ENCODE peak calls at places on chromosomes 1 and 21, in seven cellular contexts. W is PC-3, Z is left ventricle myocardium inferior, F is right atrium auricular region, E is neural progenitor cell, N is BE2C, Y is HCT116. U is an unnamed sample. For H3K4me1 and H3K36me3, the result is how much of the 10 kb centered on the place peaks cover.

GRCh38 chr1:221478050-221478949 is 263.6 kb downstream of the DUSP10 start:
- DNase-seq in Z (peak), F (peak), W (peak), E (peak), N (peak), Y (peak), U (peak)

GRCh38 chr21:44857127-44857892 is 16.2 kb downstream of the PTTG1IP start:
- DNase-seq in F (no peak), E (no peak), Y (no peak), N (no peak), Z (no peak), W (no peak), U (no peak)

GRCh38 chr21:46078322-46078981 is 19.5 kb upstream of the COL6A2 start:
- DNase-seq in N (no peak), Y (no peak), Z (no peak), E (no peak), F (peak), W (no peak), U (no peak)

GRCh38 chr1:167631987-167632680 is 2.1 kb downstream of the RCSD1 start:
- DNase-seq in Z (no peak), W (no peak), Y (no peak), N (no peak), F (no peak), E (no peak), U (no peak)

GRCh38 chr1:231786126-231786525 is 159.5 kb downstream of the DISC1 start:
- DNase-seq in N (no peak), Y (no peak), F (no peak), Z (no peak), E (no peak), W (no peak), U (no peak)

GRCh38 chr21:14862794-14863720 is 201.7 kb downstream of the NRIP1 start:
- DNase-seq in W (peak), N (peak), Y (no peak), Z (no peak), F (no peak), E (peak), U (peak)

GRCh38 chr1:11654571-11655262 is at the start of gene FBXO44:
- DNase-seq in Z (peak), N (no peak), Y (no peak), E (peak), W (peak), F (no peak), U (peak)

GRCh38 chr1:117686907-117687306 is 81.1 kb downstream of the TENT5C start:
- DNase-seq in W (no peak), E (no peak), N (no peak), Z (no peak), Y (no peak), F (peak), U (no peak)

GRCh38 chr21:44414291-44415072 is 40.8 kb upstream of the LRRC3 start:
- DNase-seq in Y (no peak), W (no peak), F (no peak), Z (no peak), E (no peak), N (peak), U (no peak)

GRCh38 chr1:241846375-241846774 is 1.6 kb upstream of the EXO1 start:
- DNase-seq in E (no peak), Z (no peak), F (no peak), W (no peak), Y (no peak), N (no peak), U (no peak)

GRCh38 chr1:204495078-204495753 is 611 bp upstream of the PIK3C2B start:
- DNase-seq in Y (no peak), E (no peak), Z (no peak), F (no peak), W (peak), N (no peak), U (no peak)
- H3K4me3 ChIP-seq in Y (peak), E (peak), Z (peak), F (peak), W (peak), N (peak), U (peak)

DNA sequence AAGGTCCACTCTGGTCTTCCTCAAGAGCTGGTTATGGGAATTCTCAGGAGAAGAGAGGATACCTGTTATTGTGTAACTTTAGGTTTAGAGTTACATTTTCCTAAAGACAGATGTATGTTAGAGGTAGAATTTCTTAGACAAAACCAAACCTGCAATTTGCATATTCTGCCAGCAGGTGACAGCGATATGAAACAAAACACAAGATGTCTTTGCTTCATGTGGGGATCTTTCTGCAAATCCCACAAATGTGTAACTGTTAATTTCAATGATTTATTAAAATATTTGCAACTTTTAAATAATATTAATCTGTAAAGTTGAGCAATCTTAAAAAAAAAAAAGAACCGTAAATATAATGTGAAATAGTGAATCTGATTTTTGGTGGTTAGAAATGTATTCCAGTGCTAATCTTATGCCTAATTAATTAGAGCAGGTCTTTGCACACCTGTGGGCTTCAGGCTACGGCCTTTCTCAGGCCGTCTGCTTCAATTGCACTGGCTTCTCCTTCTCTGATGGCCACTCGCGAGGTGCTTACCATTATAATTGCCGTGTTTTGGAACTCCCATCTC is 33.4 kb downstream of the FAM78B start:
- DNase-seq in Z (no peak), Y (peak), E (peak), W (peak), N (no peak), F (no peak), U (no peak)
- H3K4me1 ChIP-seq in Z (under half), Y (under half), E (under half), W (under half), N (under half), F (under half), U (under half)

GRCh38 chr1:235158680-235159079 is 2.4 kb downstream of the RBM34 start:
- DNase-seq in W (no peak), Y (no peak), E (no peak), F (no peak), Z (no peak), N (no peak), U (no peak)

GRCh38 chr1:235160395-235160964 is 570 bp downstream of the RBM34 start:
- DNase-seq in W (peak), E (no peak), Y (peak), F (no peak), Z (no peak), N (no peak), U (no peak)

GRCh38 chr1:235156745-235157144 is 4.3 kb downstream of the RBM34 start:
- DNase-seq in E (no peak), N (no peak), F (no peak), Z (no peak), W (no peak), Y (no peak), U (no peak)

GRCh38 chr1:235156265-235156664 is 4.8 kb downstream of the RBM34 start:
- DNase-seq in E (no peak), Y (no peak), Z (no peak), W (no peak), F (no peak), N (no peak), U (no peak)

DNA sequence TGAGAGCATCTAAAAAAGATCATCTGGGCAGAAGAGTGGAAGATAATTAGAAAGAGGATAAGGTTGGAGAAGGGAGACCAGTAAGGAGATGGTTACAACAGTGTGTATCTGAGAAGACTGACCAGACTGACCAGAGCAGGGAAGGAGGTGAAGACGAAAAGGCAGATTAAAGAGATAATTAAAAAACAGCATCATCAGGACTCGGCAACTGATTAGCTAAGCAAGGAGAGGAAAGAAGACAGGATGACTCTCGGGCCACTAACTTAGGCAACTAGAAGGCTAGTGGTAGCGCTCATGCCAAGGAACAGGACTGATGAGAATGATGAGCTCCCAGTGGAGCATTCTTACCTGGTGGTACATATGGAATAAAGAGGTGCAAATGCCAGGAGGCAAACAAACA is 3.9 kb downstream of the RBM34 start:
- DNase-seq in N (no peak), Y (no peak), Z (no peak), F (no peak), E (no peak), W (no peak), U (no peak)
- H3K36me3 ChIP-seq in N (under half), Y (under half), Z (half or more), F (under half), E (under half), W (under half), U (half or more)

DNA sequence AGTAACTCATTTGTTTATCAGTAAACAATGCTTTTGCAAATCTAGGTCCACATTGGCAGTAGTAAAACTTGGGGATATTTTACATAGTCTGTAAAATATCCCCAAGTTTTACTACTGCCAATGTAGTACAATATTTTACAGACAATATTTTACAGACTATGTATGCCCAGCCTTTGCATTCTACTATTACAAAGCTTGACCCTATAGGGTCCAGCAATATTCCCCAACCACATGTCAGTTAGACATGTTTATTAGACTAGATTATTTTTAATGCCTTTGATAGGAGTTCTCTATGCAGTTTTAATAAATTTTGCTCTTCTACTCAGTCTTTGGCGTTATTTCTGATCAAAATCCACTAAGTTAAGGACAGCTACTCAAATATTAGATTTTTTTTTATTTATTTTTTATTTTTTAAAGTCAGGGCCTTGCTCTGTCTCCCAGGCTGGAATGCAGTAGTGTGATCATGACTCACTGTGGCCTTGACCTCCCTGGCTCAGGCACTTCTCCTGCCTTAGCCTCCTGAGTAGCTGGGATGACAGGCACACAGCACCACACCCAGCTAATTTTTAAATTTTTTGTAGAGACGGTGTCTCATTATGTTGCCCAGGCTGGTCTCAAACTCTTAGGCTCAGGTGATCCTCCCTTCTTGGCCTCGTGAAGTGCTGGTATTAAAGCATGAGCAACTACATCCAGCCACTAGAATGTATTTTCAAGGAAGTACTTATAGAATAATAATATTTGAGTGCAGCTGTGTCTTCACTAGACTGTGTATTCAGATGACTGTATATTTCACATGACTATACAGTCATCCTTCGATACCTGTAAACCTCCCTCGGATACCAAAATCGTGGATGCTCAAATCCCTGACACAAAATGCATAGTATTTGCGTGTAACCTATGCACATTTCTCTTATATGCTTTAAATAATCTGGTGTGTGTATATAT is 19.8 kb downstream of the MIER1 start:
- DNase-seq in W (peak), F (no peak), E (no peak), Z (no peak), N (no peak), Y (peak), U (no peak)
- H3K4me3 ChIP-seq in W (no peak), F (no peak), E (no peak), Z (no peak), N (no peak), Y (no peak), U (no peak)

GRCh38 chr1:15328245-15328784 is 81.3 kb downstream of the FHAD1 start:
- DNase-seq in Z (no peak), Y (no peak), E (no peak), F (no peak), W (no peak), N (no peak), U (no peak)

GRCh38 chr1:15330028-15330427 is 79.7 kb upstream of the EFHD2 start:
- DNase-seq in F (no peak), Y (no peak), Z (no peak), N (no peak), E (no peak), W (peak), U (no peak)

GRCh38 chr1:15326691-15327530 is 79.9 kb downstream of the FHAD1 start:
- DNase-seq in W (no peak), F (no peak), N (no peak), E (peak), Y (no peak), Z (no peak), U (no peak)

GRCh38 chr1:15329481-15329815 is 80.2 kb upstream of the EFHD2 start:
- DNase-seq in Y (no peak), N (no peak), W (no peak), E (no peak), Z (no peak), F (no peak), U (no peak)

GRCh38 chr1:15328785-15329480 is 80.8 kb upstream of the EFHD2 start:
- DNase-seq in W (no peak), E (no peak), N (no peak), Y (no peak), F (peak), Z (peak), U (no peak)
- H3K4me1 ChIP-seq in W (under half), E (under half), N (under half), Y (under half), F (under half), Z (under half), U (under half)

DNA sequence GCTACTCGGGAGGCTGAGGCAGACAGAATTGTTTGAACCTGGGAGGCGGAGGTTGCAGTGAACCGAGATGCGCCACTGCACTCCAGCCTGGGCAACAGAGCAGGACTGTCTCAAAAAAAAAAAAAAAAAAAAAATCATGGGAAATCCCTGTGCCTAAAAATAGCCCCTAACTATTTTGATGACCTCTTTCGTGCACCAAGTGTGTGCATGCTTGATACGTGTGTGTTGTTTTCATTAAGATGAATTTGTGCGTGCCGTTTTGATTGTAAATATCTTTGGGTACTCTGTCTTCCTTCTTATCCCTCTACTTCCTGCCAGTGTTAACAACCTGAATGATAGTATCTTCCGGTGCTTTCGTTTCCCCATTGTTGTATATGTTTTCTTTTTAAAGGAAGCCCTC is 9.8 kb downstream of the CACYBP start:
- DNase-seq in Y (no peak), N (no peak), Z (no peak), W (no peak), F (no peak), E (no peak), U (no peak)
- H3K36me3 ChIP-seq in Y (half or more), N (half or more), Z (half or more), W (half or more), F (half or more), E (under half), U (half or more)

GRCh38 chr1:157585984-157586383 is 11.9 kb downstream of the FCRL4 start:
- DNase-seq in Y (no peak), E (peak), Z (no peak), F (no peak), N (no peak), W (no peak), U (no peak)
- H3K4me3 ChIP-seq in Y (no peak), E (no peak), Z (no peak), F (no peak), N (no peak), W (no peak), U (no peak)

GRCh38 chr1:31785947-31786290 is 21.8 kb upstream of the ADGRB2 start:
- DNase-seq in E (no peak), W (no peak), N (no peak), Z (no peak), Y (no peak), F (no peak), U (no peak)

GRCh38 chr1:31787261-31787660 is 23.1 kb upstream of the ADGRB2 start:
- DNase-seq in E (no peak), Y (no peak), Z (no peak), W (no peak), F (no peak), N (no peak), U (no peak)

GRCh38 chr1:31785020-31785946 is 21.1 kb upstream of the ADGRB2 start:
- DNase-seq in Y (no peak), E (no peak), Z (no peak), F (no peak), N (peak), W (no peak), U (no peak)

GRCh38 chr1:31787786-31788137 is 23.6 kb upstream of the ADGRB2 start:
- DNase-seq in Y (no peak), N (no peak), Z (no peak), E (no peak), F (no peak), W (no peak), U (no peak)

GRCh38 chr1:31786366-31787060 is 22.4 kb upstream of the ADGRB2 start:
- DNase-seq in E (no peak), W (no peak), F (no peak), Y (no peak), Z (no peak), N (no peak), U (no peak)
- H3K4me1 ChIP-seq in E (under half), W (under half), F (under half), Y (under half), Z (under half), N (under half), U (under half)

GRCh38 chr1:39842030-39842678 is 41.1 kb downstream of the TRIT1 start:
- DNase-seq in Z (no peak), E (no peak), F (no peak), N (no peak), Y (no peak), W (no peak), U (no peak)

GRCh38 chr1:39839651-39840050 is 43.7 kb downstream of the TRIT1 start:
- DNase-seq in F (no peak), E (no peak), Y (no peak), W (no peak), N (no peak), Z (no peak), U (no peak)

GRCh38 chr1:39840507-39840906 is 42.8 kb downstream of the TRIT1 start:
- DNase-seq in Z (no peak), Y (no peak), N (no peak), W (no peak), F (no peak), E (no peak), U (no peak)

GRCh38 chr1:39842726-39843305 is 40.5 kb downstream of the TRIT1 start:
- DNase-seq in N (no peak), E (no peak), Y (no peak), W (no peak), Z (no peak), F (no peak), U (no peak)

GRCh38 chr1:39841429-39841828 is 41.9 kb downstream of the TRIT1 start:
- DNase-seq in N (no peak), Z (no peak), Y (no peak), W (no peak), F (no peak), E (no peak), U (no peak)
- H3K36me3 ChIP-seq in N (under half), Z (half or more), Y (half or more), W (half or more), F (half or more), E (under half), U (half or more)